ENCODE peak calls at places on chromosomes 5 and 9, in nine cellular contexts. P is stomach; B is cardiac muscle cell; W is CD4-positive, CD25-positive, alpha-beta regulatory T cell; T is mammary epithelial cell; E is effector memory CD4-positive, alpha-beta T cell; H is psoas muscle; R is aorta; Z is CD8-positive, alpha-beta T cell. D is an unnamed sample.
A peak's percentile ranks its signal among the peaks of the same experiment; 100 is the strongest.

GRCh38 chr5:147092044-147092443 is 142.8 kb upstream of the STK32A start:
- DNase-seq in P (no peak), B (no peak), W (no peak), T (no peak), E (no peak), H (no peak), R (no peak), Z (no peak), D (no peak)

GRCh38 chr5:36156619-36157018 is 4.7 kb downstream of the SKP2 start:
- DNase-seq in P (no peak), B (peak; percentile 63), W (no peak), T (no peak), E (no peak), H (no peak), R (no peak), Z (no peak), D (no peak)

GRCh38 chr5:87120518-87121314 is 147.0 kb upstream of the RASA1 start:
- DNase-seq in P (no peak), B (peak; percentile 76), W (peak; percentile 18), T (peak; percentile 99), E (no peak), H (no peak), R (no peak), Z (no peak), D (no peak)

GRCh38 chr9:2230362-2230761 is 215.2 kb downstream of the SMARCA2 start:
- DNase-seq in P (no peak), B (no peak), W (no peak), T (peak; percentile 18), E (no peak), H (no peak), R (no peak), Z (no peak), D (no peak)

GRCh38 chr9:93501406-93501805 is 48.0 kb upstream of the FAM120AOS start:
- DNase-seq in P (no peak), B (no peak), W (peak; percentile 33), T (peak; percentile 18), E (no peak), H (no peak), R (no peak), Z (no peak), D (no peak)

GRCh38 chr5:135576075-135576599 is 2.7 kb downstream of the CXCL14 start:
- DNase-seq in P (no peak), B (peak; percentile 31), W (no peak), T (no peak), E (no peak), H (no peak), R (no peak), Z (no peak), D (no peak)

GRCh38 chr5:116038817-116039216 is 6.5 kb downstream of the ARL14EPL start:
- DNase-seq in P (no peak), B (no peak), W (no peak), T (no peak), E (no peak), H (no peak), R (no peak), Z (no peak), D (no peak)

GRCh38 chr5:154262376-154262775 is 71.8 kb downstream of the GALNT10 start:
- DNase-seq in P (no peak), B (no peak), W (no peak), T (no peak), E (no peak), H (no peak), R (no peak), Z (no peak), D (no peak)

GRCh38 chr5:28450997-28451396 is 1412.6 kb upstream of the CDH9 start:
- DNase-seq in P (no peak), B (no peak), W (no peak), T (no peak), E (no peak), H (no peak), R (no peak), Z (no peak), D (no peak)
- H3K4me3 ChIP-seq in P (no peak overlapping the region), B (no peak overlapping the region), W (no peak overlapping the region), T (no peak overlapping the region), E (no peak overlapping the region), H (no peak overlapping the region), R (no peak overlapping the region), Z (no peak overlapping the region), D (no peak overlapping the region)

DNA sequence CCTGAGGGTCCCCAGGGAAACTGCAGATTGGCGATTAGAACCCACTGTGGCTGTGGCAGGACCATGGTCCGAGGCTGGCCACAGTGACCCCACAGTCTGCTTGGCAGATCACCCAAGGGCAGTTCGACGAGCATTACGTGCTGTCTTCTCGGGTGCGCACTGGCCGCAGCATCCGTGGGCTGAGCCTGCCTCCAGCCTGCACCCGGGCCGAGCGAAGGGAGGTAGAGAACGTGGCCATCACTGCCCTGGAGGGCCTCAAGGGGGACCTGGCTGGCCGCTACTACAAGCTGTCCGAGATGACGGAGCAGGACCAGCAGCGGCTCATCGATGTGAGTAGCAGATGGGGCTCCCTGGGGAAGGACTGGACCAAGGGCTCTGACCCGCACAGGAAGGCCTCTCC is 21.8 kb downstream of the CKMT2 start:
- DNase-seq in P (no peak), B (no peak), W (no peak), T (no peak), E (no peak), H (no peak), R (no peak), Z (no peak), D (no peak)
- H3K36me3 ChIP-seq in P (peaks cover 46% of the 10 kb centered on the region), B (peaks cover 11% of the 10 kb centered on the region), W (no peaks in the 10 kb centered on the region), T (no peaks in the 10 kb centered on the region), E (peaks cover 4% of the 10 kb centered on the region), H (peaks cover 90% of the 10 kb centered on the region), R (peaks cover 9% of the 10 kb centered on the region), Z (no peaks in the 10 kb centered on the region), D (no peaks in the 10 kb centered on the region)

DNA sequence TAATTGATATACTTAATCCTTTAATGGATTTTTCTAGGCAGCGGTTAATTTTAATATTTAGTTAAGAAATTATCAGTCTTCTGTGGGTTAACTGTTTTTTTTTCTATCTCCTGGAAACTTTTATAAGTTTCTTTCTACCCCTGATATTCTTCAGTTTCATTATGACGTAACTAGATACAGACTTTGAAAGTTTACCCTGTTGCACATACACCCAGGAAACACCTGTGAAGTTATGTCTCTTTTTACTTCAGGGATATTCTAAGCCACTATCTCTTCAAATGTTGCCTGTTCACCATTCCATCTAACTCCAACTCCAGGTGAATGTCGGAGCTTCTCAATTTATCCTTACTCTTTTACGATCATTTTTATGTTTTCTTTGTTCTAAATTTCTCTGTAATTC is 329.0 kb downstream of the ICE1 start:
- DNase-seq in P (no peak), B (no peak), W (no peak), T (no peak), E (no peak), H (no peak), R (no peak), Z (no peak), D (no peak)
- H3K9me3 ChIP-seq in P (no peaks in the 10 kb centered on the region), B (no peaks in the 10 kb centered on the region), W (no peaks in the 10 kb centered on the region), T (peaks cover 10% of the 10 kb centered on the region), E (no peaks in the 10 kb centered on the region), H (no peaks in the 10 kb centered on the region), R (no peaks in the 10 kb centered on the region), Z (no peaks in the 10 kb centered on the region), D (no peaks in the 10 kb centered on the region)

GRCh38 chr5:16916262-16916878 is 19.7 kb downstream of the MYO10 start:
- DNase-seq in P (no peak), B (peak; percentile 95), W (no peak), T (peak; percentile 91), E (no peak), H (no peak), R (no peak), Z (no peak), D (no peak)

GRCh38 chr5:16914584-16914983 is 21.5 kb downstream of the MYO10 start:
- DNase-seq in P (peak; percentile 43), B (no peak), W (no peak), T (no peak), E (no peak), H (no peak), R (no peak), Z (no peak), D (no peak)

GRCh38 chr5:16913840-16914435 is 22.1 kb downstream of the MYO10 start:
- DNase-seq in P (peak; percentile 61), B (no peak), W (no peak), T (no peak), E (no peak), H (no peak), R (no peak), Z (no peak), D (no peak)

GRCh38 chr5:16912080-16912479 is 24.0 kb downstream of the MYO10 start:
- DNase-seq in P (no peak), B (no peak), W (no peak), T (no peak), E (no peak), H (no peak), R (no peak), Z (no peak), D (no peak)

DNA sequence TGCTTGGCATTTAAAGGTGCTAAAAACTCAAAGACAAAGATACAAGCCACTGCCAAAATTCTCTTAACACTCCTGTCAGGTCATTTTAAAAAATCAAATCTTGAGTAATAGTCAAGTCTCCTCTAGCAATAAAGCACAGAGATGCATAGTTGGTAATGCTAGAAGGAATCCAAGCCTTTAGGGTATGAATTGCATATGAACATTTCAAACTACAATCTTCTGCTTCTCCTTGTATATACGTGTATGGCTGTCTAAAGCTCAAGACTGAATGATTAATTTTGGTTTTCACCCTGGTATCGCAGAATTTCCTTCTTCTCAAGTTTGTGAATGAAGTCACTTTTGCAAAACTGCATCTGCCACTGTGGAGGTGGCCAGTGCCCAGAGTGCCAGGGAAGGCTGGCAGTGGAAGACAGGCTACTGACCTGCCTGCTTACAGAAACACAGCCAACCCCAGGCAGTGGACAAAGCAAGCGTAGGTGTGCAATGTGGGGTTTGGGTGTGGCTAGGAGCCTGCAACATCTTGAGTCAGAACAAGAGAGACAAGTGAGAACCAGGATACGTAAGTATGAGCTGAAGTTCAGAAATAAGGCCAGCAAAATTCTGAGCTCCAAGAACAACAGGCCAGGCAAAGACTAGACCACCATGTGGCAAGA is 22.8 kb downstream of the MYO10 start:
- DNase-seq in P (peak; percentile 60), B (no peak), W (no peak), T (peak; percentile 66), E (no peak), H (no peak), R (no peak), Z (no peak), D (peak; percentile 59)
- H3K4me3 ChIP-seq in P (no peak overlapping the region), B (no peak overlapping the region), W (no peak overlapping the region), T (peak overlapping the region; percentile 9), E (no peak overlapping the region), H (no peak overlapping the region), R (no peak overlapping the region), Z (no peak overlapping the region), D (no peak overlapping the region)

GRCh38 chr9:70170151-70170795 is 88.5 kb upstream of the SMC5 start:
- DNase-seq in P (no peak), B (no peak), W (no peak), T (no peak), E (no peak), H (no peak), R (no peak), Z (no peak), D (no peak)

GRCh38 chr9:70172532-70172931 is 86.2 kb upstream of the SMC5 start:
- DNase-seq in P (no peak), B (no peak), W (no peak), T (no peak), E (no peak), H (no peak), R (no peak), Z (no peak), D (no peak)

GRCh38 chr9:70165006-70165602 is 93.7 kb upstream of the SMC5 start:
- DNase-seq in P (no peak), B (no peak), W (no peak), T (no peak), E (no peak), H (no peak), R (no peak), Z (no peak), D (no peak)

GRCh38 chr9:70168521-70168920 is 90.3 kb upstream of the SMC5 start:
- DNase-seq in P (no peak), B (no peak), W (no peak), T (no peak), E (no peak), H (no peak), R (no peak), Z (no peak), D (no peak)

GRCh38 chr9:70169222-70169621 is 89.6 kb upstream of the SMC5 start:
- DNase-seq in P (no peak), B (no peak), W (no peak), T (no peak), E (no peak), H (no peak), R (no peak), Z (no peak), D (no peak)
- H3K36me3 ChIP-seq in P (peaks cover 39% of the 10 kb centered on the region), B (no peaks in the 10 kb centered on the region), W (no peaks in the 10 kb centered on the region), T (peaks cover 6% of the 10 kb centered on the region), E (no peaks in the 10 kb centered on the region), H (no peaks in the 10 kb centered on the region), R (no peaks in the 10 kb centered on the region), Z (no peaks in the 10 kb centered on the region), D (no peaks in the 10 kb centered on the region)